ENCODE peak calls at places on chromosomes 16 and 17, in eight cellular contexts. S is CD8-positive, alpha-beta T cell; G is fibroblast of lung; K is lower lobe of right lung; R is neuronal stem cell; X is psoas muscle; L is body of pancreas; H is A549. O is an unnamed sample.

GRCh38 chr17:28570716-28571254 is 539 bp downstream of the PIGS start:
- DNase-seq in S (peak; percentile 52), R (no peak), X (no peak), G (no peak), K (peak; percentile 54), L (no peak), H (peak; percentile 42), O (peak; percentile 38)

GRCh38 chr17:49031965-49032928 is 35.1 kb downstream of the IGF2BP1 start:
- DNase-seq in G (peak; percentile 85), L (peak; percentile 45), H (peak; percentile 87), K (no peak), S (peak; percentile 36), R (peak; percentile 83), X (no peak), O (peak; percentile 73)

GRCh38 chr17:76197911-76198310 is 42.4 kb downstream of the RNF157 start:
- DNase-seq in S (no peak), R (no peak), X (no peak), G (no peak), L (no peak), H (no peak), K (no peak), O (no peak)

GRCh38 chr16:11669380-11670146 is 1.3 kb downstream of the SNN start:
- DNase-seq in L (no peak), G (peak; percentile 42), S (no peak), K (peak; percentile 77), R (no peak), H (no peak), X (peak; percentile 85), O (peak; percentile 63)

GRCh38 chr16:85056211-85056748 is 28.7 kb downstream of the KIAA0513 start:
- DNase-seq in H (no peak), R (no peak), L (no peak), K (no peak), X (no peak), G (peak; percentile 57), S (no peak), O (peak; percentile 14)

GRCh38 chr17:19384723-19385391 is 2.1 kb downstream of the MFAP4 start:
- DNase-seq in G (peak; percentile 99), S (no peak), K (peak; percentile 74), X (peak; percentile 93), H (no peak), R (no peak), L (no peak), O (no peak)

GRCh38 chr17:58513391-58513912 is 986 bp downstream of the MTMR4 start:
- DNase-seq in K (no peak), G (no peak), H (no peak), X (no peak), L (no peak), S (peak; percentile 14), R (no peak), O (peak; percentile 21)

GRCh38 chr17:2090804-2091534 is 36.1 kb downstream of the HIC1 start:
- DNase-seq in K (no peak), H (peak; percentile 51), X (peak; percentile 80), R (peak; percentile 30), L (no peak), G (peak; percentile 91), S (no peak), O (no peak)

GRCh38 chr17:15452746-15453145 is 14.7 kb downstream of the CDRT4 start:
- DNase-seq in X (no peak), S (no peak), K (no peak), R (no peak), G (no peak), L (no peak), H (no peak), O (no peak)

GRCh38 chr17:74380959-74381808 is 13.9 kb downstream of the GPR142 start:
- DNase-seq in L (no peak), K (no peak), H (no peak), G (no peak), R (no peak), S (no peak), X (peak; percentile 37), O (no peak)

GRCh38 chr16:12833939-12834338 is 30.3 kb upstream of the CPPED1 start:
- DNase-seq in K (no peak), L (no peak), X (no peak), G (no peak), S (no peak), H (peak; percentile 67), R (no peak), O (no peak)

GRCh38 chr17:45171338-45172231 is 9.9 kb downstream of the HEXIM2 start:
- DNase-seq in G (peak; percentile 17), K (peak; percentile 68), S (no peak), X (peak; percentile 76), L (peak; percentile 45), H (peak; percentile 96), R (no peak), O (no peak)

DNA sequence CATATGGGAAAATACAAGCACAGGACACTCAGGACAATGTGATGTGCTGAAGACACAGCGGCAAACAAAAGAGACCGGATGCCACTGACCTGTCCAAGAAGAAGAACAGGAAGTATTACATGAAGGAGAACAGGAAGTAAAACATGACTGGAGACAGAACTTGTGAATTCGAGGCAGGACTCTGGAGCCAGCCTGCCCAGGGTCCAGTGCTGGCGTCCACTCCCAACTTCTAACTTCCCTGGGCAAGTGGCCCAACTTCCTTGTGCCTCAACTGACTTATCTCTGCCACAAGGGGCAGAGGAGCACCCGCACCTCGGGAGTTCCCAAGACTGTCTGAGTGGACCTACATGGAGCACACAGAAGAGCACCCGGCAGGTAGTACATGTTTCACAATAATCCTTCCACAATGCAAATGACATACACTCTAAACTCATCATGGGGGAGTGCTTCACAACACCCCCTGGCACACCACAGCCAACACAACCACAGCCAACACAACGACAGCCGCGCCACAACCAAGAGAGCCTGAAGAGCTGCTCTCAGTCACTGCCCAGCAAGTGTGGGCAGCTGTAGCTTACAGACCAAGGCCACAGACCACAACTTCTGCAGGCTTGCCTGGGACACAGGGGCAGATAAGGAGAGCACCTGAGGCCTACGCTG is 36.6 kb downstream of the ANKRD11 start:
- DNase-seq in K (peak; percentile 64), S (no peak), R (no peak), G (no peak), X (no peak), L (peak; percentile 41), H (peak; percentile 51), O (no peak)
- H3K4me1 ChIP-seq in K (peaks cover 57% of the 10 kb centered on the region), S (peaks cover 87% of the 10 kb centered on the region), R (peaks cover 10% of the 10 kb centered on the region), G (peaks cover 10% of the 10 kb centered on the region), X (peaks cover 47% of the 10 kb centered on the region), L (peaks cover 67% of the 10 kb centered on the region), H (peaks cover 49% of the 10 kb centered on the region), O (peaks cover 57% of the 10 kb centered on the region)

GRCh38 chr16:8868272-8869211 is at the start of gene CARHSP1:
- DNase-seq in S (peak; percentile 72), G (peak; percentile 86), L (peak; percentile 83), X (peak; percentile 91), R (peak; percentile 94), K (peak; percentile 90), H (peak; percentile 91), O (peak; percentile 94)

GRCh38 chr16:8869212-8869987 is 594 bp upstream of the CARHSP1 start:
- DNase-seq in S (no peak), L (no peak), G (no peak), X (no peak), R (no peak), K (no peak), H (no peak), O (peak; percentile 41)

GRCh38 chr16:8872967-8873865 is 4.4 kb upstream of the CARHSP1 start:
- DNase-seq in L (no peak), R (no peak), G (no peak), K (no peak), X (no peak), S (no peak), H (no peak), O (peak; percentile 44)

GRCh38 chr16:8874388-8874787 is 5.6 kb upstream of the CARHSP1 start:
- DNase-seq in L (no peak), H (no peak), S (no peak), X (no peak), K (no peak), G (peak; percentile 73), R (no peak), O (no peak)

DNA sequence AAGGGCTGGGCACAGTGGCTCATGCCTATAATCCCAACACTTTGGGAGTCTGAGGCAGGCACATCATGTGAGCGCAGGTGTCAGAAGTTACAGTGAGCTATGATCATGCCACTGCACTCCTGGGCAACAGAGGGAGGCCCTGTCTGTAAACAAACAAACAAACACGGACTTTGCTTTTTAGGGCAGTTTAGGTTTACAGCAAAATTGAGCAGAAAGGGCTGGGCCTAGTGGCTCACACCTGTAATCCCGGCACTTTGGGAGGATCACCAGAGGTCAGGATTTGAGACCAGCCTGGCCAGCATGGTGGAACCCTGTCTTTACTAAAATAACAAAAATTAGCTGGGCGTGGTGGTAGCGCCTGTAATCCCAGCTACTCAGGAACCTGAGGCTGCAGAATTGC is 3.3 kb upstream of the CARHSP1 start:
- DNase-seq in S (no peak), G (no peak), X (no peak), L (no peak), K (no peak), H (no peak), R (no peak), O (no peak)
- H3K4me1 ChIP-seq in S (peaks cover 30% of the 10 kb centered on the region), G (peaks cover 9% of the 10 kb centered on the region), X (peaks cover 4% of the 10 kb centered on the region), L (peaks cover 24% of the 10 kb centered on the region), K (peaks cover 22% of the 10 kb centered on the region), H (peaks cover 34% of the 10 kb centered on the region), R (peaks cover 13% of the 10 kb centered on the region), O (peaks cover 36% of the 10 kb centered on the region)

DNA sequence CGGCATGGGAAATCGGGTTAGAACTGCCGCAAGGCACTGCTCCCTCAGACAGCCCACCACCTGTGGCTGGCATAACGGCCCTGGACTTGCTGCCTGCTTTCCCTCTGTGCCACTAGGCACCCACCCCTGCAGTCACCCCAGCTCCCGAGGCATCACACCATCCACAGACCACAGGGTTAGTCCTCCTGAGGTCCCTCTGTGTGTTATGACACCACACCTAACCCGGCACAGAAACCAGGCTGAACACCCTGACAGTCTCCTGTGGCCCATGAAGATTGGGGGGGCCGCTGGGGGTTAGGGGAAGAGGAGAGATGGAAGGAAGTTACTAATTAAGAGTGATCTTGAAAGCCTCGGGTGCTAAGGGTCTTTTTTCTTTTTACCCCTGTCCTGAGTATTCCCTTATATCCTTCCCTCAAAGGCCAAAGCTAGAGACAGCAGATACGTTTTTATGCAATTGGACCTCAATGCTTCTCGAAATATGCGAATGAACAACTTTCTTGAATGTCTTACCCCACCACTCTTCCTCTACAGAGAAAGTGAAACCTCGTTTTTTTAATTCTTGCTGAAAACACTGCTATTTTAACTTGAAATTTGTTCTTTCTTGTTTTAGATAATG is 7.0 kb downstream of the CYTH1 start:
- DNase-seq in H (no peak), G (no peak), K (no peak), R (no peak), X (no peak), L (no peak), S (peak; percentile 67), O (peak; percentile 60)
- H3K4me1 ChIP-seq in H (peaks cover 18% of the 10 kb centered on the region), G (no peaks in the 10 kb centered on the region), K (peaks cover 64% of the 10 kb centered on the region), R (peaks cover 5% of the 10 kb centered on the region), X (peaks cover 37% of the 10 kb centered on the region), L (peaks cover 8% of the 10 kb centered on the region), S (peaks cover 81% of the 10 kb centered on the region), O (peaks cover 65% of the 10 kb centered on the region)

DNA sequence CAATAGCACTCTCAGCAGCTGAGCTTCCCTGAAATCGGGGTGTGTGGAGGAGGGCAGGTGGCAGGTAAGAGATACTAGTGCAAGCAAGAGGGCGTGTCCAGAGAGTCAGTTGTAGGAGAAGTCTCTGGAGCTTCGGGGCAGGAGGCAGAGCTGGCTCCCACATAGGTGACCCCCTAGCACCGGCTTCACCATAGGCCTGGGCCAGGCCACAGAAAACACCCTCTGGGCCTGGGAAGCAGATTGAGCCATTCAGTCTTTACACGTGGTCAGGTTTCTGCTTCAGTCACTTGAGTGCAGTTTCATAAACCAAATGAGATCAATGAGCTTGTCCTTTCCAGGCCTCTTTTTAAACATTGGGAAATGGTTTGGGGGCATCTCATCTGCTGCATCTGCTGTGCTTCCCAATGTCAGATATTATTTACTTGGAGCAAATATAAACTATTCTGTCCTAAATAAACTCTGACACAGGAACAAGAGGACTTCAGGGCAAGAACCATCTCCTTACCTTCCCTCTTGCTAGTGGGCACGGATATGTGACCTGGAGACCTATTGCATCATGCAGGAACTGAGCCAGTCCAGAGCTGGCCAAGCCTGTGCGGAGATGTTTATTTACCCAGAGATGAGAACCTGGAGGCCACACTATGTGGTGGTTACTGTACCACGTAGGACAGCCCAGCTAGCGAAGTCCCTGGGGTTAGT is 16.1 kb downstream of the CCR7 start:
- DNase-seq in G (peak; percentile 98), K (peak; percentile 71), S (no peak), X (peak; percentile 78), H (peak; percentile 99), R (no peak), L (peak; percentile 16), O (no peak)
- H3K4me1 ChIP-seq in G (peaks cover 52% of the 10 kb centered on the region), K (peaks cover 72% of the 10 kb centered on the region), S (peaks cover 88% of the 10 kb centered on the region), X (peaks cover 46% of the 10 kb centered on the region), H (peaks cover 83% of the 10 kb centered on the region), R (peaks cover 23% of the 10 kb centered on the region), L (peaks cover 25% of the 10 kb centered on the region), O (peaks cover 39% of the 10 kb centered on the region)